ENCODE peak calls at places on chromosomes 2 and 18, in five cellular contexts. B is PC-3, C is progenitor cell of endocrine pancreas, A is A549, M is gastrocnemius medialis. O is an unnamed sample.

GRCh38 chr2:45288532-45288931 is 279.3 kb upstream of the SIX2 start:
- DNase-seq in M (no peak), C (no peak), B (peak), A (no peak), O (no peak)

GRCh38 chr2:152347076-152347475 is 12.1 kb downstream of the FMNL2 start:
- DNase-seq in B (peak), A (no peak), M (no peak), C (no peak), O (no peak)

GRCh38 chr2:31998731-31999383 is 12.0 kb downstream of the MEMO1 start:
- DNase-seq in C (no peak), M (no peak), A (no peak), B (no peak), O (no peak)

GRCh38 chr2:68031043-68031442 is 31.8 kb downstream of the C1D start:
- DNase-seq in M (no peak), A (no peak), C (no peak), B (peak), O (no peak)

GRCh38 chr2:231483398-231484329 is 19.4 kb upstream of the NCL start:
- DNase-seq in A (no peak), M (no peak), C (no peak), B (no peak), O (no peak)

GRCh38 chr2:231992888-231993287 is 31.4 kb downstream of the DIS3L2 start:
- DNase-seq in M (no peak), B (no peak), C (no peak), A (no peak), O (no peak)

GRCh38 chr18:2961828-2962227 is 51.1 kb downstream of the LPIN2 start:
- DNase-seq in C (no peak), M (no peak), B (no peak), A (no peak), O (no peak)

GRCh38 chr2:108884629-108885028 is 98.1 kb downstream of the CCDC138 start:
- DNase-seq in C (no peak), M (no peak), A (no peak), B (no peak), O (no peak)

GRCh38 chr2:197994751-197995150 is 190.4 kb downstream of the PLCL1 start:
- DNase-seq in A (no peak), M (no peak), C (no peak), B (no peak), O (no peak)

GRCh38 chr18:22031581-22031980 is 137.8 kb upstream of the GATA6 start:
- DNase-seq in C (no peak), M (no peak), A (no peak), B (peak), O (no peak)

GRCh38 chr2:29446852-29447251 is 331.6 kb downstream of the CLIP4 start:
- DNase-seq in C (no peak), M (no peak), B (no peak), A (no peak), O (no peak)

GRCh38 chr18:57921708-57922107 is 118.6 kb upstream of the ATP8B1 start:
- DNase-seq in A (no peak), C (no peak), B (peak), M (no peak), O (no peak)

GRCh38 chr2:226002438-226002837 is 602.9 kb downstream of the NYAP2 start:
- DNase-seq in M (peak), B (peak), C (no peak), A (peak), O (no peak)

GRCh38 chr2:230512955-230513748 is 97.2 kb downstream of the SP100 start:
- DNase-seq in A (peak), M (no peak), B (peak), C (no peak), O (no peak)

GRCh38 chr2:97645112-97645699 is 656 bp upstream of the COX5B start:
- DNase-seq in A (no peak), C (no peak), M (no peak), B (no peak), O (no peak)

GRCh38 chr2:61670591-61671503 is 132.7 kb upstream of the XPO1 start:
- DNase-seq in C (no peak), M (peak), A (peak), B (peak), O (no peak)

GRCh38 chr2:131050896-131051295 is 42.4 kb downstream of the FAM168B start:
- DNase-seq in C (no peak), M (no peak), A (no peak), B (no peak), O (no peak)

GRCh38 chr2:239833728-239834109 is 191.4 kb downstream of the NDUFA10 start:
- DNase-seq in M (no peak), C (peak), B (no peak), A (no peak), O (no peak)

GRCh38 chr2:10163498-10164486 is 41.3 kb downstream of the RRM2 start:
- DNase-seq in B (peak), M (no peak), C (no peak), A (no peak), O (no peak)

GRCh38 chr2:106267997-106268396 is 73.9 kb upstream of the UXS1 start:
- DNase-seq in C (no peak), A (no peak), M (no peak), B (no peak), O (peak)

GRCh38 chr2:234970467-234970866 is 18.6 kb downstream of the SH3BP4 start:
- DNase-seq in B (peak), A (no peak), M (no peak), C (no peak), O (no peak)

GRCh38 chr2:220440731-220441130 is 813.3 kb downstream of the SLC4A3 start:
- DNase-seq in A (no peak), B (no peak), M (no peak), C (no peak), O (no peak)

GRCh38 chr2:7146151-7146550 is 228.9 kb downstream of the RNF144A start:
- DNase-seq in B (no peak), M (no peak), A (no peak), C (no peak), O (no peak)

GRCh38 chr18:59556265-59556664 is 141.0 kb downstream of the CCBE1 start:
- DNase-seq in M (no peak), C (no peak), A (no peak), B (no peak), O (no peak)

GRCh38 chr2:106990307-106990706 is 104.3 kb upstream of the ST6GAL2 start:
- DNase-seq in A (no peak), M (no peak), B (peak), C (no peak), O (no peak)

GRCh38 chr2:96138146-96139145 is at the start of gene ASTL:
- DNase-seq in B (peak), M (no peak), A (peak), C (peak), O (no peak)

GRCh38 chr2:207710814-207711740 is at the start of gene CCNYL1:
- DNase-seq in B (peak), A (peak), M (peak), C (peak), O (peak)
- TF ChIP-seq CTCF in B (no peak), A (no peak), M (peak), C (peak), O (peak)

GRCh38 chr2:15982285-15982967 is 42.1 kb downstream of the MYCN start:
- DNase-seq in C (no peak), M (no peak), A (no peak), B (no peak), O (no peak)
- TF ChIP-seq CTCF in C (no peak), M (no peak), A (no peak), B (no peak), O (no peak)

GRCh38 chr18:5456577-5457466 is 87.0 kb downstream of the EPB41L3 start:
- DNase-seq in B (no peak), C (no peak), A (no peak), M (no peak), O (no peak)
- TF ChIP-seq CTCF in B (peak), C (peak), A (no peak), M (peak), O (peak)

GRCh38 chr18:76167440-76167839 is 327.6 kb downstream of the ZNF516 start:
- DNase-seq in A (no peak), M (no peak), B (no peak), C (no peak), O (no peak)
- TF ChIP-seq CTCF in A (no peak), M (no peak), B (no peak), C (no peak), O (no peak)

DNA sequence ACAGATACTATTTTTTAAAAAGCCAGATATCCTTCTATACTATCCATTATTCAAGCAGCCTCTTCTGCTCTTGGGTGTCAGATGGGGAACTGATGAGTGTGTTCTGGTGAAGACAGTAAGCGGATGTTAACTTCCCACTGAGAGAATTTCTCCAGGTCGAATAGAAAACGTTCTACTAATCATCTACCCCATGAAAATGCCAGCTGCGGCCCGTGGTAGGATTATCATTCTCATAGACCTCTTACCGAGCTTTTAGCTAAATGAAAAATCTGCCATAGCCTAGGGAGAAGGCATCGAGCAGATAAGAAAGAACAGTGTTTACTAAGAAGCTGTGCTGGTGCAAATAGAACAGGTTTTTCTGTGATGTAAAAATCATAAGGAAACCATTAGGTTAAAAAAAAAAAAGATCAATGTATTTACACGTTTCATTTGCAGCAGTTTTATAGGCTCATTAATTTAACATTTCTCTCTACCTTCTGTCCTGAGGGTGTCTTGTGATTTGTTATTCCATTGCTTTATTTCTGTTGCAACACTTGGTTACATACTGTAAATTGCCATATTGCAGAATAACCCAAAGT is 1521.5 kb upstream of the ZEB2 start:
- DNase-seq in M (no peak), C (no peak), B (no peak), A (no peak), O (no peak)
- TF ChIP-seq CTCF in M (no peak), C (no peak), B (no peak), A (no peak), O (no peak)

GRCh38 chr2:223563462-223563861 is 38.7 kb downstream of the SCG2 start:
- DNase-seq in C (no peak), M (no peak), A (peak), B (peak), O (no peak)
- TF ChIP-seq CTCF in C (no peak), M (no peak), A (no peak), B (peak), O (no peak)

DNA sequence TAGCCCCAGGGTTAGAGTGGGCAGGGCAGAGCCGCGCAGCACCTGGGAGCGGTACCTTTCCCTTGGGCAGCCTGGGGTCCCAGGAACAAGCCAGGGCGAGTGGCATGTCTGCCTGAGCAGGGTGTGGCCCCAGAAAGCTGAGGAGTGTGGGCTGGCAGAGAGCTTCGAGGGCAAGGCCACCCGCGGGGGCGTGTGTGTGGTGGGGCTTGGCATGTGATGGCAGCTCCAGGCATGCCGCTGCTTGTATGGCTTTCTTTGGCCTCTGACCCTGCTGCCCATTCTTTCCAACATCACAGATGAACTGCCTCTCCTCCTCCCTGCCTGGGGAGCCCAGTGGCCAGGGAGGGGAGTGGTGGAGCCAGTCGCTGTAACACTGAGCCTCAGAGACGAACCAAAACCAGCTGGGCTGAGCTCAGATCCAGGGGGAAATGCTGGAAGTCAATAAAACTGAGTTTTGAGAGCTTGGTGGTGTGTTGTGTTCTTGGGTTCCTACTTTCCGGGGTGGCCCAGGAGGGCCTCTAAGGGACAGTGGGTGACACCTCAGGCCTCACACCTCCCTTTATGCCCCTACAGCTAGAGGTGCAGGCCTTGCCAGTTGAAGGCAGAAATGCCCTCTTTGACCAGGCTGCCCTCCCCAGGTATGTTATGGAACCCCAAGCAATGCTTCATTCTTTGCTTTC is 7.4 kb downstream of the DNAJB2 start:
- DNase-seq in A (no peak), B (no peak), C (no peak), M (no peak), O (no peak)
- TF ChIP-seq CTCF in A (no peak), B (no peak), C (no peak), M (no peak), O (no peak)

GRCh38 chr18:7032537-7032936 is 85.1 kb downstream of the LAMA1 start:
- DNase-seq in C (no peak), M (no peak), B (no peak), A (no peak), O (no peak)

GRCh38 chr18:7037470-7037869 is 80.1 kb downstream of the LAMA1 start:
- DNase-seq in A (no peak), B (no peak), M (no peak), C (no peak), O (no peak)

GRCh38 chr18:7035807-7036206 is 81.8 kb downstream of the LAMA1 start:
- DNase-seq in C (no peak), M (no peak), B (no peak), A (no peak), O (no peak)

GRCh38 chr18:7034924-7035323 is 82.7 kb downstream of the LAMA1 start:
- DNase-seq in B (no peak), M (no peak), A (no peak), C (no peak), O (no peak)

GRCh38 chr18:7038330-7038846 is 79.2 kb downstream of the LAMA1 start:
- DNase-seq in M (peak), A (peak), C (peak), B (peak), O (no peak)
- TF ChIP-seq CTCF in M (peak), A (no peak), C (peak), B (peak), O (peak)

DNA sequence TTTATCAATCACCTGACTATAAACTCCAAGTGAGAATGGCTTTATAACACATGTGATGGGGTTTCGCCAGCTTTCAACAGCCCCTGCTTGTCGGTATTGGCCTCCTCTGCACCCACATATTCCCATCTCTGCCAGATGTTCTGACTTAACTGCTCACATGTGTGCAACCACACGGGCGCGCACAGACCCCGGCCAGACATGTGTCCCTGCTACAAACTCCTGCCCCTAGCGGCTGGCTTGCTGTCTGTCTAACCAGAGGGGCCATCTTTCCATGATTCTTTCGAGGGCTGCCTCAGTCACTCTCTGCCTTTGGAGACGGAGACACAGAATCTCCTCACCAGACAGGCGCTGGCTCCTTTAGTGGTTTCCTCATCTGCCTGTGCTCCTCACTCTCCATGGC is 15.3 kb downstream of the STON1 start:
- DNase-seq in B (no peak), A (no peak), M (no peak), C (no peak), O (no peak)
- TF ChIP-seq CTCF in B (no peak), A (no peak), M (no peak), C (no peak), O (peak)

O was measured in type B pancreatic cell.